ENCODE peak calls at places on chromosome 3, in eight cellular contexts. F is WTC11, X is PC-9, I is mesothelial cell of epicardium, Z is IMR-90, V is pancreas, Q is DND-41, E is GM10248. H is an unnamed sample.

GRCh38 chr3:42503251-42503924 is 945 bp downstream of the VIPR1 start:
- DNase-seq in V (no peak), Z (no peak), Q (no peak), E (no peak), I (no peak), X (no peak), F (no peak), H (no peak)

GRCh38 chr3:50095352-50095998 is 6.8 kb downstream of the RBM5 start:
- DNase-seq in F (no peak), E (no peak), Q (no peak), V (no peak), X (no peak), I (no peak), Z (peak), H (no peak)

GRCh38 chr3:43996379-43997301 is 245.0 kb upstream of the TOPAZ1 start:
- DNase-seq in E (peak), F (peak), Z (no peak), V (no peak), Q (no peak), I (no peak), X (peak), H (no peak)

GRCh38 chr3:81274671-81275070 is 486.8 kb downstream of the GBE1 start:
- DNase-seq in Q (no peak), E (no peak), F (no peak), Z (no peak), V (no peak), I (no peak), X (no peak), H (no peak)

GRCh38 chr3:141950572-141951493 is 74.4 kb downstream of the ATP1B3 start:
- DNase-seq in E (no peak), V (no peak), Q (no peak), I (no peak), Z (no peak), X (no peak), F (no peak), H (no peak)

GRCh38 chr3:189457201-189457607 is 174.0 kb upstream of the TP63 start:
- DNase-seq in Q (no peak), V (no peak), X (no peak), E (no peak), F (no peak), Z (no peak), I (no peak), H (no peak)

GRCh38 chr3:127588675-127589577 is 1.6 kb downstream of the TPRA1 start:
- DNase-seq in X (peak), E (no peak), I (no peak), Q (peak), Z (peak), V (no peak), F (no peak), H (no peak)

GRCh38 chr3:133487920-133488540 is 85.5 kb upstream of the CDV3 start:
- DNase-seq in V (no peak), X (no peak), E (peak), F (peak), Z (peak), I (no peak), Q (no peak), H (no peak)

GRCh38 chr3:195025056-195025880 is 245.7 kb downstream of the XXYLT1 start:
- DNase-seq in V (no peak), Z (no peak), Q (no peak), X (no peak), E (no peak), I (no peak), F (no peak), H (no peak)

GRCh38 chr3:187750041-187750512 is 4.8 kb upstream of the BCL6 start:
- DNase-seq in V (peak), F (peak), Q (no peak), I (peak), E (no peak), X (peak), Z (peak), H (no peak)

GRCh38 chr3:49719214-49719884 is at the start of gene AMIGO3:
- DNase-seq in Q (peak), Z (peak), X (no peak), F (peak), I (peak), V (peak), E (peak), H (peak)

GRCh38 chr3:173221010-173221409 is 80.0 kb upstream of the SPATA16 start:
- DNase-seq in Q (no peak), F (no peak), Z (no peak), X (peak), I (no peak), V (no peak), E (no peak), H (no peak)

GRCh38 chr3:24450142-24450932 is 44.3 kb downstream of the THRB start:
- DNase-seq in Z (no peak), Q (no peak), I (no peak), X (peak), E (no peak), F (no peak), V (no peak), H (no peak)

GRCh38 chr3:122247087-122247824 is 63.8 kb downstream of the CASR start:
- DNase-seq in V (no peak), Z (no peak), Q (no peak), I (no peak), E (no peak), F (no peak), X (no peak), H (no peak)

GRCh38 chr3:158659454-158660237 is 12.8 kb downstream of the LXN start:
- DNase-seq in Q (peak), Z (peak), I (no peak), V (peak), F (peak), E (peak), X (peak), H (no peak)

GRCh38 chr3:174318146-174318545 is 541.0 kb upstream of the NAALADL2 start:
- DNase-seq in F (no peak), V (no peak), Q (no peak), E (no peak), Z (peak), X (no peak), I (no peak), H (no peak)

GRCh38 chr3:11944052-11944673 is 60.0 kb upstream of the SYN2 start:
- DNase-seq in I (no peak), F (peak), Q (no peak), X (no peak), V (peak), E (no peak), Z (peak), H (no peak)

GRCh38 chr3:124386006-124386405 is 344.2 kb upstream of the UMPS start:
- DNase-seq in V (no peak), Z (no peak), Q (no peak), X (no peak), I (no peak), E (no peak), F (no peak), H (no peak)

GRCh38 chr3:122102191-122102935 is 47.2 kb downstream of the CD86 start:
- DNase-seq in V (no peak), F (no peak), X (no peak), Q (peak), I (no peak), E (no peak), Z (no peak), H (no peak)

DNA sequence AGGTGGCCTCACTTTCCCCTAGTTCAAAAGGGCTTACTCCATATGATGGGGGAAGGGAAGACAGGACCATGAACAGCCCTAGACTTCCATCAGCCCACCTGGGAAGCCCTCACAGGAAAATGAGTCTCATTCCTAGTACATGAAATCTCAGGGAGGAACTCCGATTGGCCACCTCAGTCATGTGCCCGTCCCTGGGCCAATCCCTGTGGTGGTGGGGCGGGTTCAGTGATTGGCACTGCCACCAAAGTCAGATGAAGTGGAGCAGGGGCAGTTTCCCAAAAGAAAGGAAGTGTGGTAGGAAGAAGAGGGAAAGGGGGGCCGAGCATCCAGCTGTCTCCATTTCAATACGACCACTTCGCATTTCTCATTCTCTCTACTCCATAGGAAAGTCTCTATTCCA is 25.9 kb upstream of the GP9 start:
- DNase-seq in I (no peak), F (no peak), E (no peak), X (no peak), Q (peak), V (no peak), Z (no peak), H (no peak)
- TF ChIP-seq CTCF in I (no peak), F (no peak), E (no peak), X (no peak), Q (no peak), V (no peak), Z (no peak), H (no peak)

GRCh38 chr3:13537926-13538325 is 11.0 kb upstream of the FBLN2 start:
- DNase-seq in I (no peak), Z (peak), X (peak), F (no peak), E (no peak), V (no peak), Q (no peak), H (no peak)
- TF ChIP-seq CTCF in I (no peak), Z (no peak), X (no peak), F (no peak), E (no peak), V (no peak), Q (no peak), H (no peak)

GRCh38 chr3:100425321-100425720 is 24.0 kb downstream of the LNP1 start:
- DNase-seq in V (no peak), E (no peak), I (no peak), F (no peak), X (peak), Z (no peak), Q (no peak), H (no peak)
- TF ChIP-seq CTCF in V (no peak), E (no peak), I (no peak), F (no peak), X (no peak), Z (no peak), Q (no peak), H (no peak)

DNA sequence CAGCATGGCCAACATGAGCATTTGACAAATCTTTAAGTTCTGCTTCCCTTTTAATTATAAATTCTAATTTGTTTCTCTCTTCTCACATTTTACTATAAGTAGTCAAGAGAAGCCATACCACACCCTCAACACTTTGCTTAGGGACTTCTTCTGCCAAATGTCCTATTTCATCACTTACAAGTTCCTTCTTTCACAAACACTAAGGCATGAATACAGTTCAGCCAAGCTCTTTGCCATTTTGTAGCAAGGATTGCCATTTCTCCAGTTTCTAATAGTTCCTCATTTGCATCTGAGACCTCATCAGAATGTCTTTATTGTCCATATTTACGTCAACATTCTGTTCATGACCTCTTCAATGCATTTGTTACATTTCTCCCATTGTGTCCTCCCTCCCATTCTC is 29.4 kb downstream of the SLC22A14 start:
- DNase-seq in Q (no peak), V (no peak), E (no peak), F (no peak), Z (no peak), I (no peak), X (no peak), H (no peak)
- TF ChIP-seq CTCF in Q (no peak), V (no peak), E (no peak), F (no peak), Z (no peak), I (no peak), X (no peak), H (no peak)

H was measured in D721Med.